ENCODE peak calls at places on chromosome 2, in eight cellular contexts. Y is stimulated activated CD4-positive, alpha-beta T cell treated with anti-CD3 and anti-CD28 coated beads, TNF-alpha, amount 100 ng/mL, for 48 hours; H is glutamatergic neuron; D is NCI-H1105; X is DMS153; O is dorsolateral prefrontal cortex; W is nucleus accumbens; M is progenitor cell of endocrine pancreas. S is an unnamed sample.

GRCh38 chr2:217106650-217107014 is 246.8 kb upstream of the TNP1 start:
- DNase-seq in Y (no peak), H (no peak), D (no peak), X (no peak), O (no peak), W (no peak), M (no peak), S (no peak)

GRCh38 chr2:38733300-38733971 is 17.7 kb downstream of the SRSF7 start:
- DNase-seq in Y (no peak), H (no peak), D (no peak), X (no peak), O (no peak), W (no peak), M (no peak), S (no peak)

GRCh38 chr2:218860950-218861381 is 1.4 kb downstream of the WNT6 start:
- DNase-seq in Y (no peak), H (peak), D (no peak), X (peak), O (no peak), W (no peak), M (no peak), S (no peak)

GRCh38 chr2:210162466-210163124 is 8.6 kb downstream of the KANSL1L start:
- DNase-seq in Y (no peak), H (no peak), D (no peak), X (no peak), O (no peak), W (no peak), M (no peak), S (no peak)

GRCh38 chr2:240960309-240960962 is 38.0 kb upstream of the SNED1 start:
- DNase-seq in Y (no peak), H (no peak), D (peak), X (peak), O (peak), W (no peak), M (peak), S (no peak)

GRCh38 chr2:28182348-28182747 is 210.3 kb upstream of the FOSL2 start:
- DNase-seq in Y (no peak), H (no peak), D (no peak), X (no peak), O (no peak), W (no peak), M (no peak), S (no peak)

GRCh38 chr2:108910541-108911396 is 78.3 kb downstream of the EDAR start:
- DNase-seq in Y (no peak), H (no peak), D (no peak), X (no peak), O (no peak), W (no peak), M (no peak), S (no peak)

GRCh38 chr2:2039826-2040225 is 291.2 kb downstream of the MYT1L start:
- DNase-seq in Y (no peak), H (no peak), D (no peak), X (no peak), O (no peak), W (no peak), M (no peak), S (no peak)

GRCh38 chr2:229342376-229342775 is 71.3 kb upstream of the PID1 start:
- DNase-seq in Y (no peak), H (peak), D (no peak), X (no peak), O (peak), W (no peak), M (peak), S (no peak)

GRCh38 chr2:467101-467500 is 179.2 kb upstream of the ALKAL2 start:
- DNase-seq in Y (no peak), H (no peak), D (no peak), X (no peak), O (no peak), W (no peak), M (no peak), S (no peak)

GRCh38 chr2:239763433-239764097 is 261.6 kb downstream of the NDUFA10 start:
- DNase-seq in Y (no peak), H (no peak), D (no peak), X (no peak), O (peak), W (no peak), M (no peak), S (no peak)

GRCh38 chr2:217853301-217853881 is 149.4 kb downstream of the TNS1 start:
- DNase-seq in Y (no peak), H (no peak), D (no peak), X (no peak), O (peak), W (no peak), M (no peak), S (no peak)

GRCh38 chr2:43754180-43754579 is 19.7 kb upstream of the DYNC2LI1 start:
- DNase-seq in Y (no peak), H (peak), D (no peak), X (no peak), O (peak), W (no peak), M (no peak), S (no peak)

GRCh38 chr2:128304715-128305554 is 13.7 kb downstream of the HS6ST1 start:
- DNase-seq in Y (no peak), H (no peak), D (peak), X (peak), O (no peak), W (no peak), M (no peak), S (peak)

GRCh38 chr2:235766206-235766794 is 272.5 kb downstream of the AGAP1 start:
- DNase-seq in Y (peak), H (peak), D (peak), X (peak), O (peak), W (no peak), M (peak), S (peak)

S was measured in NCI-H2107.